ENCODE peak calls at places on chromosomes 16 and 17, in four cellular contexts. Y is ovary, G is A549, N is uterus. X is an unnamed sample.

GRCh38 chr17:72392056-72393010 is 271.5 kb downstream of the SOX9 start:
- DNase-seq in Y (no peak), G (peak; percentile 78), N (no peak), X (no peak)

GRCh38 chr17:82257473-82257872 is 16.0 kb downstream of the CSNK1D start:
- DNase-seq in N (peak; percentile 47), Y (peak; percentile 40), G (peak; percentile 74), X (no peak)

GRCh38 chr17:47280072-47280811 is 26.6 kb downstream of the ITGB3 start:
- DNase-seq in Y (peak; percentile 34), N (no peak), G (no peak), X (peak; percentile 32)

GRCh38 chr17:6323626-6324356 is 111.1 kb downstream of the AIPL1 start:
- DNase-seq in Y (no peak), G (peak; percentile 20), N (no peak), X (peak; percentile 6)

GRCh38 chr17:41071606-41072375 is 6.1 kb upstream of the KRTAP2-4 start:
- DNase-seq in Y (no peak), N (no peak), G (no peak), X (no peak)

GRCh38 chr16:66370786-66371684 is 4.5 kb downstream of the CDH5 start:
- DNase-seq in Y (peak; percentile 35), G (no peak), N (no peak), X (no peak)

GRCh38 chr17:19369846-19370492 is 7.4 kb upstream of the B9D1 start:
- DNase-seq in N (peak; percentile 13), G (no peak), Y (no peak), X (no peak)

GRCh38 chr17:64718058-64718457 is 56.0 kb upstream of the SMURF2 start:
- DNase-seq in N (no peak), Y (no peak), G (no peak), X (no peak)

GRCh38 chr17:38464723-38465419 is 36.6 kb downstream of the ARHGAP23 start:
- DNase-seq in N (peak; percentile 93), G (peak; percentile 81), Y (peak; percentile 94), X (peak; percentile 91)

GRCh38 chr17:79931517-79932309 is 92.5 kb upstream of the CBX4 start:
- DNase-seq in Y (peak; percentile 17), G (no peak), N (no peak), X (peak; percentile 56)

GRCh38 chr16:73152731-73153130 is 104.8 kb upstream of the ZFHX3 start:
- DNase-seq in N (no peak), G (no peak), Y (no peak), X (no peak)

GRCh38 chr17:78559749-78560368 is 17.3 kb downstream of the DNAH17 start:
- DNase-seq in N (no peak), G (no peak), Y (no peak), X (no peak)

GRCh38 chr17:45388604-45389325 is 43.9 kb downstream of the ARHGAP27 start:
- DNase-seq in N (no peak), G (no peak), Y (no peak), X (peak; percentile 88)

GRCh38 chr17:14058051-14058450 is 11.3 kb upstream of the COX10 start:
- DNase-seq in N (no peak), G (no peak), Y (no peak), X (no peak)

GRCh38 chr16:85359147-85359822 is 247.0 kb upstream of the CIBAR2 start:
- DNase-seq in G (no peak), N (no peak), Y (no peak), X (no peak)

GRCh38 chr16:86088287-86088686 is 189.3 kb downstream of the IRF8 start:
- DNase-seq in Y (no peak), N (no peak), G (no peak), X (no peak)

GRCh38 chr16:65667013-65667578 is 545.2 kb upstream of the CDH11 start:
- DNase-seq in N (no peak), Y (no peak), G (no peak), X (no peak)

GRCh38 chr16:48113471-48113870 is 42.3 kb downstream of the ABCC12 start:
- DNase-seq in G (peak; percentile 53), N (no peak), Y (no peak), X (no peak)

GRCh38 chr17:71975998-71976649 is 144.7 kb upstream of the SOX9 start:
- DNase-seq in N (peak; percentile 76), G (peak; percentile 85), Y (peak; percentile 40), X (peak; percentile 91)

GRCh38 chr17:2400474-2400866 is 390 bp downstream of the MNT start:
- DNase-seq in N (peak; percentile 56), Y (peak; percentile 76), G (peak; percentile 69), X (no peak)

GRCh38 chr16:64122177-64122576 is 999.7 kb downstream of the CDH11 start:
- DNase-seq in Y (no peak), N (no peak), G (no peak), X (no peak)

GRCh38 chr16:64116151-64116550 is 1005.7 kb downstream of the CDH11 start:
- DNase-seq in Y (no peak), N (no peak), G (no peak), X (no peak)

GRCh38 chr16:64121473-64121872 is 1000.4 kb downstream of the CDH11 start:
- DNase-seq in G (no peak), N (no peak), Y (no peak), X (no peak)
- TF ChIP-seq POLR2A in G (no peak), N (no peak), Y (no peak), X (no peak)

GRCh38 chr16:87383522-87384161 is at the start of gene FBXO31:
- DNase-seq in N (peak; percentile 88), Y (peak; percentile 94), G (peak; percentile 95), X (peak; percentile 91)
- TF ChIP-seq POLR2A in N (peak; percentile 98), Y (peak; percentile 83), G (peak; percentile 94), X (peak; percentile 98)

DNA sequence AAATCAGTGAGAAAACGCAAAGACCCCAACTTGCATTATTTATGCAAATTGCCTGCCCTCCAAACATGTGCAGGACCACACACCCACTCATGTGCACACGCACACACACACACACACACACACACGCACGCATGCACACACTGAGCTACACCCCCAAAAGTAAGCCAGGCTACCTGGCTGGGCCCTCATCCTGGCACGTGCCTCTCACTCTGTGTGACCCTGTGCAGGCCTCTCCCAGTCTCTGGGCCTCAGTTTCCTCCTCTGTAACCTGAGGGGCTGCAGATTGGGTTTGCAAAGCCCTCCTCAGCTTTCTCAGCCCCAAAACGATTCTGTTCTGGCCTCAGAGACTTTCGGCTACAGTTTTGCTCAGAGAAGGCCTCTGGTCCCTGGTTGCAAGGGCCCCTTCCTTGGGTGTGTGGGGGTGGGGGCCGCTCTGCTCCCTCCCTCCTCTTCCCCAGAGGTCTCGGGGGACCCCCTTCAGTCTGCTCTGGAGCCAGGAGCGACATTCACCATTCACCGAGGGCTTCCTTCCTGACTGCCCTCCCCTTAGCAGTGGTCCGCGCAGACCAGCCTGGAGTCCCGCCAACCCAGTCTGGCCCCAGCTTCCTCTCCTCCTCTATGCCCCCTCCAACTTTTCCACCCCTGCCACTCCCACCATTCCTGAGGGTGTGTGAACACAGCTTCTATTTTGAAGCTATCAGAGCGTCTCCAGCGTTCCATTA is 5.4 kb upstream of the PIK3R6 start:
- DNase-seq in N (no peak), G (no peak), Y (no peak), X (no peak)
- TF ChIP-seq POLR2A in N (no peak), G (no peak), Y (no peak), X (no peak)

GRCh38 chr16:185213-185612 is 5.0 kb downstream of the HBQ1 start:
- DNase-seq in N (no peak), Y (no peak), G (no peak), X (no peak)
- TF ChIP-seq POLR2A in N (no peak), Y (no peak), G (no peak), X (no peak)

GRCh38 chr17:30475206-30475605 is 2.0 kb upstream of the GOSR1 start:
- DNase-seq in N (no peak), G (no peak), Y (no peak), X (no peak)
- TF ChIP-seq POLR2A in N (no peak), G (no peak), Y (no peak), X (no peak)

GRCh38 chr16:27434141-27435051 is 32.4 kb downstream of the IL21R start:
- DNase-seq in G (no peak), N (no peak), Y (peak; percentile 2), X (no peak)

GRCh38 chr16:27436921-27437650 is 35.1 kb downstream of the IL21R start:
- DNase-seq in N (peak; percentile 8), Y (peak; percentile 10), G (no peak), X (no peak)

GRCh38 chr16:27439273-27440018 is 37.5 kb downstream of the IL21R start:
- DNase-seq in N (peak; percentile 4), Y (no peak), G (no peak), X (no peak)

GRCh38 chr16:27437946-27438345 is 36.0 kb downstream of the IL21R start:
- DNase-seq in Y (no peak), N (no peak), G (no peak), X (no peak)

DNA sequence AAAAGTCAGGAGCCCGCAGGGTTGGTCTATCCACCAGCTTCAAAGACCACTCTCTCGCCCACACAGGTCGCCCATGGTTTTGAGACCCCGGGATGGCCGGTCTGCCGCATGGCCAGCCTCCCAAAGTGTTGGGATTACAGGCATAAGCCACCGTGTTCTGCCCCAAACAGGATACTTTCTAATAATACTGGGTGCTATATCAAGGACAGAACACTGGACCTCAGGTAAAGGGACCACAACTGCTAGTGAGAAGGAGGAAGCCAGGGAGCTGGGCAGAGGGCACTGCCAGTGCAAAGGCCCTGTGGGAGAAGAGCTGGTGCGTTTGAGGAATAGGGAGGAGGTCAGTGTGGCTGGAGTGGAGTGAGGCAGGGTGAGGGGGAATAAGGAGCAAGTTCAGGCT is 34.1 kb downstream of the IL21R start:
- DNase-seq in N (peak; percentile 2), G (no peak), Y (peak; percentile 3), X (no peak)
- TF ChIP-seq POLR2A in N (no peak), G (no peak), Y (no peak), X (no peak)

DNA sequence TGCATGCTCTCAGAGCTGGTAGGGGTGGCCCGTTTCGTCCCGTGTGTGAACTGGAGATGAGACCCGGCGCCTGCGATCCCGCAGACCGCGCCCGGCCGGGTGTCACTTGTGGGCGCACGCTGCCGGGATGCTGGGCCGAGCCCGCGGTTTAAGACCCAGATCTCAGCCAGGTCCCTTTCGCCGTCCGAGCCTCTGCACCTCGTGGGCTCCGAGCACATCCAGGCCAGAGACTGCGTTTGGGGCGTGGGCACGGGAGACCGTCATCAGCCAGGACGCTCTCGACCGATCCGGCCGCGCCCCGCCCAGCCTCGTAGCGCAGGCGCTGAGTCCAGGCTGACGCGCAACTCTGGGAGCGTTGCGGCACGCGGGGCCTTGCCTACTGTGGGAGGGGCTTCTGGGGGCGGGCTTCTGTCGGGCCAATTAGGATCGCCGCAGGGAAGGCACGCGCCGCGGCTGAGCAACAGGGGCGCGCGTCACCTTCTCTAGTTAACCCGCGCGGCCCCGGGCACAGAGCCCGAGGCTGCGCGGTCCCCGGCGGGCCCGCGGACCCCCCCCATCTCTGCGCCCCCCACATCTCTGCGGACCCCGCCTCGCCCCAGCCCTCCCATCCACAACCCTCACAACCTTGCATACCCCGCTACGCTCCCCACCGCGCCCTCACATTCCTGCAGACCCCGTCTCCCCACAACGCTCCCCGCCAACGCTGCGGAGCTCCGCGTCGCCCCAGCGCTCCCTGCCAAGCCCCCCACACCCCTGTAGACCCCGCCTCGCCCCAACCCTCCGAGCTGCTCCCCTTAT is 687 bp upstream of the CEMP1 start:
- DNase-seq in Y (peak; percentile 98), N (peak; percentile 98), G (peak; percentile 96), X (peak; percentile 97)
- TF ChIP-seq POLR2A in Y (peak; percentile 66), N (peak; percentile 85), G (peak; percentile 76), X (peak; percentile 76)

GRCh38 chr16:11064846-11065245 is 120.5 kb downstream of the CLEC16A start:
- DNase-seq in Y (no peak), N (no peak), G (no peak), X (no peak)

GRCh38 chr16:11064202-11064540 is 119.8 kb downstream of the CLEC16A start:
- DNase-seq in N (no peak), G (no peak), Y (no peak), X (no peak)

GRCh38 chr16:11061629-11062270 is 117.4 kb downstream of the CLEC16A start:
- DNase-seq in N (no peak), G (no peak), Y (peak; percentile 7), X (no peak)

GRCh38 chr16:11066231-11066870 is 122.0 kb downstream of the CLEC16A start:
- DNase-seq in N (no peak), G (no peak), Y (no peak), X (no peak)

GRCh38 chr16:11063432-11064201 is 119.3 kb downstream of the CLEC16A start:
- DNase-seq in Y (no peak), G (no peak), N (no peak), X (no peak)
- TF ChIP-seq POLR2A in Y (no peak), G (no peak), N (no peak), X (no peak)